ENCODE peak calls at places on chromosome 2, in ten cellular contexts. M is ACHN; B is foreskin fibroblast; Y is stimulated activated CD4-positive, alpha-beta T cell treated with anti-CD3 and anti-CD28 coated beads, Interleukin-15, amount 100 ng/mL, for 24 hours; Z is T-helper 2 cell; E is cardiac fibroblast; A is T follicular helper cell; L is kidney; S is small intestine; C is HFF-Myc. H is an unnamed sample.

GRCh38 chr2:234178309-234179030 is 128.0 kb downstream of the SPP2 start:
- DNase-seq in M (peak), B (no peak), Y (no peak), Z (no peak), E (peak), A (no peak), L (no peak), S (no peak), C (no peak), H (no peak)

GRCh38 chr2:11903085-11903484 is 156.7 kb downstream of the LPIN1 start:
- DNase-seq in M (no peak), B (no peak), Y (no peak), Z (no peak), E (no peak), A (no peak), L (no peak), S (no peak), C (no peak), H (no peak)

GRCh38 chr2:185782223-185782769 is 43.7 kb downstream of the FSIP2 start:
- DNase-seq in M (no peak), B (no peak), Y (no peak), Z (no peak), E (no peak), A (no peak), L (no peak), S (peak), C (no peak), H (no peak)

GRCh38 chr2:40877734-40878288 is 425.9 kb upstream of the SLC8A1 start:
- DNase-seq in M (no peak), B (peak), Y (no peak), Z (no peak), E (peak), A (no peak), L (no peak), S (no peak), C (no peak), H (no peak)

GRCh38 chr2:237414056-237414661 is at the start of gene COL6A3:
- DNase-seq in M (no peak), B (peak), Y (no peak), Z (no peak), E (peak), A (no peak), L (peak), S (no peak), C (peak), H (peak)

GRCh38 chr2:165766326-165766927 is 27.6 kb downstream of the GALNT3 start:
- DNase-seq in M (no peak), B (no peak), Y (no peak), Z (no peak), E (no peak), A (no peak), L (no peak), S (peak), C (no peak), H (no peak)

GRCh38 chr2:237474511-237474911 is 12.5 kb upstream of the MLPH start:
- DNase-seq in M (peak), B (no peak), Y (no peak), Z (no peak), E (peak), A (no peak), L (peak), S (no peak), C (no peak), H (no peak)

GRCh38 chr2:86512034-86512433 is 51.2 kb downstream of the CHMP3 start:
- DNase-seq in M (no peak), B (no peak), Y (no peak), Z (no peak), E (no peak), A (no peak), L (no peak), S (no peak), C (no peak), H (no peak)

GRCh38 chr2:156350374-156351142 is 18.0 kb upstream of the NR4A2 start:
- DNase-seq in M (no peak), B (no peak), Y (no peak), Z (no peak), E (no peak), A (no peak), L (no peak), S (peak), C (no peak), H (no peak)

GRCh38 chr2:47178359-47178758 is 23.3 kb upstream of the STPG4 start:
- DNase-seq in M (no peak), B (no peak), Y (no peak), Z (no peak), E (no peak), A (no peak), L (no peak), S (no peak), C (no peak), H (no peak)

GRCh38 chr2:86414996-86415395 is 26.2 kb upstream of the KDM3A start:
- DNase-seq in M (no peak), B (no peak), Y (no peak), Z (no peak), E (no peak), A (no peak), L (no peak), S (no peak), C (no peak), H (no peak)